ENCODE peak calls at places on chromosomes 13 and 19, in six cellular contexts. V is WERI-Rb-1, Q is heart left ventricle, R is fibroblast of pulmonary artery, B is tibial artery, K is lower lobe of right lung. D is an unnamed sample.

GRCh38 chr13:99505814-99506269 is 4.6 kb downstream of the TM9SF2 start:
- DNase-seq in V (no peak), Q (no peak), R (peak), B (no peak), K (no peak), D (no peak)

GRCh38 chr13:76397413-76397812 is 488.8 kb downstream of the KCTD12 start:
- DNase-seq in V (no peak), Q (no peak), R (no peak), B (no peak), K (no peak), D (no peak)

GRCh38 chr19:4007836-4008539 is 452 bp downstream of the PIAS4 start:
- DNase-seq in V (peak), Q (no peak), R (no peak), B (no peak), K (no peak), D (peak)

GRCh38 chr13:94701313-94702180 is 10.8 kb downstream of the SOX21 start:
- DNase-seq in V (no peak), Q (no peak), R (no peak), B (no peak), K (no peak), D (no peak)

GRCh38 chr19:5992756-5993155 is 14.8 kb upstream of the RANBP3 start:
- DNase-seq in V (no peak), Q (no peak), R (no peak), B (no peak), K (no peak), D (no peak)

GRCh38 chr13:62119739-62120700 is 704.4 kb upstream of the PCDH20 start:
- DNase-seq in V (no peak), Q (no peak), R (peak), B (no peak), K (no peak), D (no peak)

GRCh38 chr13:100363874-100364273 is 224.7 kb downstream of the GGACT start:
- DNase-seq in V (no peak), Q (no peak), R (peak), B (no peak), K (no peak), D (no peak)

GRCh38 chr13:45339867-45340266 is 1.1 kb downstream of the TPT1 start:
- DNase-seq in V (no peak), Q (no peak), R (no peak), B (no peak), K (no peak), D (no peak)

GRCh38 chr19:3507371-3508120 is 1.4 kb downstream of the FZR1 start:
- DNase-seq in V (no peak), Q (no peak), R (no peak), B (no peak), K (no peak), D (peak)

GRCh38 chr13:52899206-52899605 is 50.8 kb upstream of the PCDH8 start:
- DNase-seq in V (no peak), Q (no peak), R (no peak), B (no peak), K (no peak), D (no peak)

GRCh38 chr13:96816261-96816660 is 178.0 kb downstream of the OXGR1 start:
- DNase-seq in V (no peak), Q (no peak), R (peak), B (peak), K (no peak), D (peak)

GRCh38 chr19:58001895-58002369 is 688 bp downstream of the ZNF606 start:
- DNase-seq in V (no peak), Q (no peak), R (peak), B (no peak), K (no peak), D (no peak)

GRCh38 chr19:46608178-46608577 is 7.0 kb downstream of the CALM3 start:
- DNase-seq in V (no peak), Q (no peak), R (no peak), B (no peak), K (no peak), D (no peak)

GRCh38 chr13:21237081-21237480 is 60.6 kb downstream of the MRPL57 start:
- DNase-seq in V (no peak), Q (no peak), R (no peak), B (no peak), K (no peak), D (no peak)

GRCh38 chr13:37138169-37138568 is 32.7 kb upstream of the CSNK1A1L start:
- DNase-seq in V (no peak), Q (no peak), R (peak), B (no peak), K (no peak), D (no peak)

GRCh38 chr19:3176715-3177501 is 1.7 kb upstream of the S1PR4 start:
- DNase-seq in V (no peak), Q (no peak), R (no peak), B (no peak), K (peak), D (no peak)

GRCh38 chr19:49861127-49861526 is 6.2 kb downstream of the PNKP start:
- DNase-seq in V (peak), Q (no peak), R (no peak), B (no peak), K (peak), D (peak)

GRCh38 chr13:99725644-99726043 is 224.4 kb downstream of the TM9SF2 start:
- DNase-seq in V (no peak), Q (no peak), R (no peak), B (no peak), K (no peak), D (no peak)

GRCh38 chr13:50133277-50133953 is 118.2 kb downstream of the KCNRG start:
- DNase-seq in V (no peak), Q (peak), R (no peak), B (no peak), K (no peak), D (no peak)
- H3K4me3 ChIP-seq in V (no peak), Q (no peak), R (no peak), B (no peak), K (no peak), D (peak)

DNA sequence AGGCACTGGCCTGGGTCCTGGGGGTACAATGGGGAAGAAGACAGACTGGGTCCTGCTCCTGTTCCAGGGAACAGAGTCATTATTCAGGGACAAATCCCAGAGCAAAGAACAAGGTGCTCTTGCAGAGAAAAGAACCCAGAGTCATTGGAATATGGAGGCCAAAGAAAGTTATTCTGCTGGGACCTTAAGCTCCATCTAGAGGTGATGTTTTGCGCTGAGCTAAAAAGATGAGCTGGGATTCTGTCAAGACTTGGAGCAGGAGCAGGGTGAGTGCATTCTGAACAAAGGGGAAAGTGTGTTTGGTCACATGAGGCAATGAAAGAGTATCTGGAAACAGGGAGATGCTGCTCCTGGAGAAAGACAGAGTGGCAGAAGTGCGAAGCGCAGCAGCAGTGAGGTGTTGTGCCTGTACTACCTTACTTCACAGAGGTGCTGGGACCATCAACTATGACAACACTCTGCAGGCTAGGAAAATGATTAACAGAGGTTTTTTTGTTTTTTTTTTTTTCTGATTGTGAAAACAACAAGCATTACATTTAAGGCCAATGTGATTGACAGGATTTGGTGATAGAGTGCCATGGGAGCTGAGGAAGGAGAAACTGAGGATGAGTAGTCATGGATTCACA is 95.3 kb upstream of the TNFSF11 start:
- DNase-seq in V (no peak), Q (no peak), R (peak), B (no peak), K (no peak), D (no peak)
- TF ChIP-seq CTCF in V (peak), Q (no peak), R (peak), B (no peak), K (no peak), D (no peak)

GRCh38 chr13:112580912-112581311 is 7.0 kb downstream of the TUBGCP3 start:
- DNase-seq in V (no peak), Q (no peak), R (no peak), B (no peak), K (no peak), D (no peak)

GRCh38 chr13:112579310-112579843 is 8.6 kb downstream of the TUBGCP3 start:
- DNase-seq in V (no peak), Q (no peak), R (no peak), B (no peak), K (no peak), D (no peak)

GRCh38 chr13:112580211-112580610 is 7.7 kb downstream of the TUBGCP3 start:
- DNase-seq in V (no peak), Q (no peak), R (no peak), B (no peak), K (no peak), D (no peak)

GRCh38 chr13:112583592-112584277 is 4.2 kb downstream of the TUBGCP3 start:
- DNase-seq in V (no peak), Q (no peak), R (no peak), B (peak), K (no peak), D (peak)

GRCh38 chr13:112582305-112582704 is 5.6 kb downstream of the TUBGCP3 start:
- DNase-seq in V (no peak), Q (no peak), R (no peak), B (no peak), K (no peak), D (no peak)
- H3K4me3 ChIP-seq in V (no peak), Q (no peak), R (no peak), B (no peak), K (no peak), D (no peak)

GRCh38 chr13:26186141-26186870 is 35.8 kb downstream of the RNF6 start:
- DNase-seq in V (no peak), Q (peak), R (peak), B (peak), K (peak), D (peak)
- TF ChIP-seq CTCF in V (no peak), Q (peak), R (peak), B (peak), K (peak), D (peak)

GRCh38 chr19:42114412-42114811 is 17.8 kb downstream of the POU2F2 start:
- DNase-seq in V (peak), Q (no peak), R (no peak), B (no peak), K (no peak), D (no peak)
- H3K4me3 ChIP-seq in V (peak), Q (no peak), R (no peak), B (no peak), K (no peak), D (no peak)

GRCh38 chr19:10467104-10467706 is 36.0 kb downstream of the KEAP1 start:
- DNase-seq in V (no peak), Q (no peak), R (no peak), B (no peak), K (no peak), D (no peak)

GRCh38 chr19:10468133-10468532 is 35.0 kb downstream of the KEAP1 start:
- DNase-seq in V (no peak), Q (no peak), R (no peak), B (no peak), K (no peak), D (no peak)

GRCh38 chr19:10474962-10475451 is 28.1 kb downstream of the KEAP1 start:
- DNase-seq in V (no peak), Q (no peak), R (no peak), B (no peak), K (no peak), D (no peak)

GRCh38 chr19:10473192-10473591 is 30.0 kb downstream of the KEAP1 start:
- DNase-seq in V (no peak), Q (no peak), R (no peak), B (no peak), K (no peak), D (no peak)

DNA sequence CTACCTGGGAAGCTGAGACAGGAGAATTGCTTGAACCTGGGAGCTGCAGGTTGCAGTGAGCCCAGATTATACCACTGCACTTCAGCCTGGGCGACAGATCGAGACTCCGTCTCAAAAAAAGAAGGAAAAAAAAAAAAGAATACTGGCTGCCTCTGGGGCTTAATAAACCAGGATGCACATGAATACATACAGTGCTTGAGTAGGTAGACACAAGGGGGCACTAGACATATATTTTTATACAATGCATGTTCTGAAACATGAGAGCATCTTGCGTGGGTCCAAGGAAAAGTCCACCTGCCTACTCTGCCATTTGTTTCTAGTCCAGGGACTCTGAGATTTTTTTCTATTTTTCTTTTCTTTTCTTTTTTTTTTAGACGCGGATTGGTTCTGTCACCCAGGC is 31.2 kb downstream of the KEAP1 start:
- DNase-seq in V (no peak), Q (no peak), R (peak), B (no peak), K (no peak), D (no peak)
- TF ChIP-seq CTCF in V (peak), Q (peak), R (peak), B (no peak), K (peak), D (no peak)

D was measured in testis.